ENCODE peak calls at places on chromosome 12, in five cellular contexts. One of them, this sample, is unnamed.

GRCh38 chr12:43237238-43237879 is 314.6 kb downstream of the ADAMTS20 start:
- DNase-seq in fibroblast of the conjunctiva: no peak
- DNase-seq in kidney: no peak
- DNase-seq in substantia nigra: no peak
- DNase-seq in T follicular helper cell: no peak
- DNase-seq in this sample: no peak

GRCh38 chr12:113688313-113688712 is 216.6 kb upstream of the LHX5 start:
- DNase-seq in kidney: no peak
- DNase-seq in T follicular helper cell: no peak
- DNase-seq in substantia nigra: no peak
- DNase-seq in fibroblast of the conjunctiva: no peak
- DNase-seq in this sample: no peak

GRCh38 chr12:48119834-48120195 is 651 bp downstream of the PFKM start:
- DNase-seq in T follicular helper cell: no peak
- DNase-seq in substantia nigra: no peak
- DNase-seq in fibroblast of the conjunctiva: no peak
- DNase-seq in kidney: no peak
- DNase-seq in this sample: no peak

GRCh38 chr12:12716151-12716844 is 870 bp upstream of the CDKN1B start:
- DNase-seq in fibroblast of the conjunctiva: no peak
- DNase-seq in T follicular helper cell: no peak
- DNase-seq in substantia nigra: no peak
- DNase-seq in kidney: no peak
- DNase-seq in this sample: no peak

GRCh38 chr12:79082595-79082994 is 218.0 kb downstream of the SYT1 start:
- DNase-seq in T follicular helper cell: no peak
- DNase-seq in substantia nigra: no peak
- DNase-seq in fibroblast of the conjunctiva: no peak
- DNase-seq in kidney: no peak
- DNase-seq in this sample: no peak

GRCh38 chr12:130787445-130788410 is 51.3 kb downstream of the STX2 start:
- DNase-seq in substantia nigra: no peak
- DNase-seq in kidney: no peak
- DNase-seq in fibroblast of the conjunctiva: peak
- DNase-seq in T follicular helper cell: no peak
- DNase-seq in this sample: no peak

GRCh38 chr12:56221233-56221756 is 427 bp downstream of the RNF41 start:
- DNase-seq in T follicular helper cell: no peak
- DNase-seq in substantia nigra: peak
- DNase-seq in kidney: peak
- DNase-seq in fibroblast of the conjunctiva: peak
- DNase-seq in this sample: peak

GRCh38 chr12:52054231-52054837 is 3.1 kb downstream of the NR4A1 start:
- DNase-seq in fibroblast of the conjunctiva: no peak
- DNase-seq in kidney: no peak
- DNase-seq in substantia nigra: no peak
- DNase-seq in T follicular helper cell: no peak
- DNase-seq in this sample: no peak

GRCh38 chr12:47085815-47086252 is 6.1 kb upstream of the AMIGO2 start:
- DNase-seq in T follicular helper cell: no peak
- DNase-seq in fibroblast of the conjunctiva: no peak
- DNase-seq in kidney: no peak
- DNase-seq in substantia nigra: no peak
- DNase-seq in this sample: no peak

This sample was measured in frontal cortex.